ENCODE peak calls at places on chromosomes 4 and X, in eight cellular contexts. O is Caki2; N is progenitor cell of endocrine pancreas; W is stimulated activated CD4-positive, alpha-beta T cell treated with anti-CD3 and anti-CD28 coated beads, Interleukin-15, amount 100 ng/mL, for 1 hour; I is KBM-7; H is NCI-H524; F is COR-L47; C is NCI-H1105. A is an unnamed sample.

GRCh38 chr4:65668201-65669007 is 1.9 kb downstream of the EPHA5 start:
- DNase-seq in O (no peak), N (no peak), W (no peak), I (no peak), H (peak), F (no peak), C (no peak), A (no peak)

GRCh38 chr4:181646864-181647263 is 596.3 kb upstream of the TENM3 start:
- DNase-seq in O (no peak), N (no peak), W (no peak), I (no peak), H (no peak), F (no peak), C (no peak), A (no peak)

GRCh38 chrX:151359931-151360871 is 36.8 kb upstream of the VMA21 start:
- DNase-seq in O (no peak), N (peak), W (no peak), I (peak), H (peak), F (no peak), C (peak), A (no peak)

GRCh38 chr4:30719363-30720020 is 677 bp upstream of the PCDH7 start:
- DNase-seq in O (peak), N (no peak), W (no peak), I (peak), H (peak), F (peak), C (peak), A (no peak)

GRCh38 chr4:108828620-108829019 is 65.8 kb upstream of the ETNPPL start:
- DNase-seq in O (no peak), N (no peak), W (no peak), I (no peak), H (peak), F (no peak), C (no peak), A (no peak)

GRCh38 chrX:108270280-108270679 is 167.9 kb downstream of the COL4A6 start:
- DNase-seq in O (no peak), N (no peak), W (no peak), I (peak), H (no peak), F (no peak), C (peak), A (no peak)

GRCh38 chr4:126591583-126591982 is 1041.2 kb upstream of the INTU start:
- DNase-seq in O (no peak), N (no peak), W (no peak), I (no peak), H (no peak), F (no peak), C (no peak), A (no peak)

GRCh38 chr4:121784401-121784800 is 16.7 kb upstream of the EXOSC9 start:
- DNase-seq in O (no peak), N (no peak), W (no peak), I (no peak), H (no peak), F (no peak), C (no peak), A (no peak)

GRCh38 chrX:68693481-68694410 is 46.3 kb downstream of the STARD8 start:
- DNase-seq in O (peak), N (peak), W (no peak), I (peak), H (peak), F (no peak), C (peak), A (peak)

GRCh38 chr4:78684196-78685079 is 91.7 kb upstream of the BMP2K start:
- DNase-seq in O (no peak), N (no peak), W (no peak), I (no peak), H (no peak), F (no peak), C (no peak), A (no peak)

GRCh38 chrX:135009838-135010237 is 12.5 kb downstream of the RTL8B start:
- DNase-seq in O (no peak), N (no peak), W (no peak), I (no peak), H (no peak), F (no peak), C (no peak), A (no peak)

GRCh38 chrX:40279762-40280161 is 182.0 kb upstream of the BCOR start:
- DNase-seq in O (no peak), N (no peak), W (no peak), I (no peak), H (no peak), F (no peak), C (no peak), A (no peak)

GRCh38 chr4:14513471-14513870 is 488.8 kb upstream of the CPEB2 start:
- DNase-seq in O (no peak), N (no peak), W (no peak), I (no peak), H (no peak), F (no peak), C (no peak), A (no peak)

GRCh38 chr4:101171747-101172146 is 175.6 kb downstream of the PPP3CA start:
- DNase-seq in O (no peak), N (no peak), W (no peak), I (no peak), H (no peak), F (no peak), C (no peak), A (no peak)

GRCh38 chr4:140286503-140286902 is 86.9 kb upstream of the SCOC start:
- DNase-seq in O (peak), N (no peak), W (no peak), I (no peak), H (peak), F (no peak), C (no peak), A (no peak)

GRCh38 chr4:85717366-85717765 is 242.4 kb downstream of the ARHGAP24 start:
- DNase-seq in O (no peak), N (no peak), W (no peak), I (no peak), H (no peak), F (no peak), C (no peak), A (no peak)

GRCh38 chrX:135489542-135489941 is 30.9 kb upstream of the INTS6L start:
- DNase-seq in O (no peak), N (no peak), W (no peak), I (no peak), H (no peak), F (no peak), C (no peak), A (no peak)

GRCh38 chr4:17941731-17942130 is 79.8 kb downstream of the LCORL start:
- DNase-seq in O (no peak), N (no peak), W (no peak), I (no peak), H (no peak), F (no peak), C (no peak), A (no peak)

GRCh38 chr4:88078592-88078991 is 71.2 kb downstream of the PKD2 start:
- DNase-seq in O (no peak), N (no peak), W (no peak), I (no peak), H (no peak), F (no peak), C (no peak), A (no peak)

GRCh38 chrX:109389917-109390316 is 92.0 kb downstream of the GUCY2F start:
- DNase-seq in O (no peak), N (no peak), W (no peak), I (no peak), H (no peak), F (no peak), C (no peak), A (no peak)

GRCh38 chr4:6019316-6020263 is 1.4 kb upstream of the C4orf50 start:
- DNase-seq in O (peak), N (peak), W (no peak), I (peak), H (peak), F (peak), C (peak), A (no peak)

GRCh38 chr4:71283642-71284257 is 55.1 kb upstream of the SLC4A4 start:
- DNase-seq in O (no peak), N (no peak), W (no peak), I (no peak), H (no peak), F (no peak), C (no peak), A (no peak)

GRCh38 chr4:54139332-54139731 is 39.4 kb downstream of the GSX2 start:
- DNase-seq in O (no peak), N (no peak), W (no peak), I (no peak), H (no peak), F (no peak), C (no peak), A (no peak)

GRCh38 chrX:1336331-1337143 is at the start of gene IL3RA:
- DNase-seq in O (no peak), N (no peak), W (no peak), I (peak), H (no peak), F (no peak), C (no peak), A (no peak)

GRCh38 chr4:8682296-8682695 is 89.7 kb downstream of the CPZ start:
- DNase-seq in O (no peak), N (no peak), W (no peak), I (no peak), H (no peak), F (no peak), C (no peak), A (no peak)

A was measured in omental fat pad.